ENCODE peak calls at places on chromosomes 7 and 10, in nine cellular contexts. E, X, Y, R, A, H, U, O and D are unnamed samples.

GRCh38 chr10:119379466-119380071 is 162.9 kb downstream of the RGS10 start:
- DNase-seq in E (no peak), X (no peak), Y (no peak), R (no peak), A (no peak), H (no peak), U (no peak), O (no peak), D (no peak)

GRCh38 chr7:132103718-132104117 is 472.6 kb downstream of the PLXNA4 start:
- DNase-seq in E (no peak), X (no peak), Y (no peak), R (no peak), A (no peak), H (no peak), U (no peak), O (no peak), D (no peak)

GRCh38 chr7:49638166-49638565 is 135.3 kb upstream of the VWC2 start:
- DNase-seq in E (no peak), X (no peak), Y (no peak), R (no peak), A (no peak), H (peak), U (no peak), O (peak), D (no peak)

GRCh38 chr10:69912584-69912983 is 110.9 kb downstream of the COL13A1 start:
- DNase-seq in E (no peak), X (no peak), Y (no peak), R (no peak), A (no peak), H (no peak), U (no peak), O (no peak), D (no peak)

GRCh38 chr10:15719899-15720634 is at the start of gene ITGA8:
- DNase-seq in E (no peak), X (no peak), Y (peak), R (no peak), A (peak), H (peak), U (no peak), O (no peak), D (no peak)

GRCh38 chr10:46220187-46220586 is 66.6 kb upstream of the ANTXRL start:
- DNase-seq in E (no peak), X (no peak), Y (no peak), R (no peak), A (no peak), H (peak), U (no peak), O (no peak), D (no peak)

GRCh38 chr10:14782691-14783363 is 8.1 kb upstream of the FAM107B start:
- DNase-seq in E (no peak), X (no peak), Y (peak), R (no peak), A (peak), H (peak), U (peak), O (peak), D (no peak)

GRCh38 chr7:94313926-94314325 is 80.8 kb upstream of the COL1A2 start:
- DNase-seq in E (no peak), X (no peak), Y (no peak), R (peak), A (peak), H (no peak), U (no peak), O (no peak), D (no peak)

GRCh38 chr10:129972966-129973673 is 9.0 kb upstream of the EBF3 start:
- DNase-seq in E (no peak), X (no peak), Y (no peak), R (no peak), A (no peak), H (peak), U (no peak), O (no peak), D (no peak)

GRCh38 chr7:135802697-135803096 is 54.1 kb upstream of the FAM180A start:
- DNase-seq in E (no peak), X (no peak), Y (no peak), R (no peak), A (no peak), H (no peak), U (no peak), O (no peak), D (no peak)

GRCh38 chr10:71978476-71978875 is 14.3 kb downstream of the CHST3 start:
- DNase-seq in E (no peak), X (no peak), Y (peak), R (no peak), A (no peak), H (peak), U (no peak), O (peak), D (no peak)

GRCh38 chr7:151088856-151089699 is 2.8 kb downstream of the AGAP3 start:
- DNase-seq in E (peak), X (no peak), Y (peak), R (peak), A (peak), H (no peak), U (peak), O (peak), D (no peak)

GRCh38 chr7:2843191-2843685 is 870 bp downstream of the GNA12 start:
- DNase-seq in E (no peak), X (no peak), Y (no peak), R (no peak), A (no peak), H (no peak), U (no peak), O (no peak), D (no peak)

GRCh38 chr10:69734797-69735468 is 66.8 kb upstream of the COL13A1 start:
- DNase-seq in E (no peak), X (no peak), Y (no peak), R (no peak), A (no peak), H (no peak), U (no peak), O (no peak), D (peak)

GRCh38 chr7:3805151-3805550 is 504.1 kb downstream of the SDK1 start:
- DNase-seq in E (no peak), X (no peak), Y (no peak), R (peak), A (peak), H (no peak), U (no peak), O (no peak), D (no peak)

GRCh38 chr7:25495342-25495855 is 267.1 kb upstream of the NPVF start:
- DNase-seq in E (no peak), X (no peak), Y (no peak), R (no peak), A (no peak), H (peak), U (no peak), O (no peak), D (no peak)

GRCh38 chr7:100965723-100966541 is 3.4 kb upstream of the MUC12 start:
- DNase-seq in E (no peak), X (no peak), Y (peak), R (peak), A (peak), H (peak), U (peak), O (peak), D (peak)

GRCh38 chr10:12835709-12836108 is 165.8 kb downstream of the CCDC3 start:
- DNase-seq in E (no peak), X (no peak), Y (no peak), R (peak), A (peak), H (no peak), U (no peak), O (no peak), D (no peak)

GRCh38 chr10:30630571-30630970 is 1.0 kb upstream of the LYZL2 start:
- DNase-seq in E (no peak), X (no peak), Y (no peak), R (peak), A (no peak), H (no peak), U (no peak), O (peak), D (no peak)

GRCh38 chr7:31122649-31123058 is 70.5 kb downstream of the ADCYAP1R1 start:
- DNase-seq in E (peak), X (peak), Y (peak), R (peak), A (peak), H (peak), U (peak), O (peak), D (peak)

GRCh38 chr10:7861509-7862120 is 43.3 kb downstream of the TAF3 start:
- DNase-seq in E (no peak), X (no peak), Y (no peak), R (no peak), A (no peak), H (no peak), U (no peak), O (no peak), D (no peak)

GRCh38 chr10:104339469-104340098 is 1.3 kb upstream of the ITPRIP start:
- DNase-seq in E (peak), X (no peak), Y (peak), R (peak), A (peak), H (peak), U (peak), O (peak), D (no peak)